ENCODE peak calls at places on chromosome 1, in four cellular contexts. P is B cell, Q is endothelial cell, I is AG10803. W is an unnamed sample.

GRCh38 chr1:65063025-65063424 is 85.0 kb upstream of the AK4 start:
- DNase-seq in P (no peak), Q (no peak), I (no peak), W (no peak)

GRCh38 chr1:154178856-154179811 is 12.8 kb downstream of the TPM3 start:
- DNase-seq in Q (no peak), I (no peak), P (no peak), W (no peak)

GRCh38 chr1:152735648-152736047 is 22.2 kb upstream of the KPRP start:
- DNase-seq in Q (peak), I (no peak), P (no peak), W (no peak)

GRCh38 chr1:247857069-247857985 is at the start of gene TRIM58:
- DNase-seq in Q (peak), I (no peak), P (peak), W (peak)

GRCh38 chr1:33094971-33095604 is 14.1 kb downstream of the AZIN2 start:
- DNase-seq in Q (peak), P (no peak), I (peak), W (no peak)

GRCh38 chr1:51663105-51663504 is 46.2 kb downstream of the OSBPL9 start:
- DNase-seq in Q (no peak), P (no peak), I (no peak), W (no peak)

GRCh38 chr1:225454067-225454618 is 26.3 kb upstream of the LBR start:
- DNase-seq in Q (no peak), I (no peak), P (no peak), W (no peak)

GRCh38 chr1:226798427-226799411 is 59.6 kb upstream of the ITPKB start:
- DNase-seq in Q (peak), I (no peak), P (no peak), W (peak)

DNA sequence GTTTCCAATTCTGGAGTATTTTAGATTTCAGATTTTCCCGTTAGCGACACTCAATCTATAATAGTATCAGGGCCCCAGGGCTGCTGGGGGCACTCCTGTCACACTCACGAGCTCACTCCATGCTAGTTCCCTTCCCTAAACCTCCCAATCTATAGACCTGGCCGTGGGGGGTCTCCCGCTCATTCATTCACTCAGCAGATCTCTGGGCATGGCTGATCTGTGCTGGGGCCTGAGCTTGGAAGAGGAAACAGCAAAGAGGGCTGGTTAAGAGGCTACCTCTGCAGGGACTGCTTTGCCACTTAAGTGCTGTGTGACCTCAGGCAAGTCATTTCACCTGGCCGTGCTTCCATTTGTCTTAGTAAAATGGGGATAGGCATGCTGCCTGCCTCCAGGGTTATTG is 46.8 kb upstream of the LAPTM5 start:
- DNase-seq in I (no peak), P (no peak), Q (no peak), W (no peak)
- TF ChIP-seq CTCF in I (no peak), P (no peak), Q (no peak), W (no peak)

DNA sequence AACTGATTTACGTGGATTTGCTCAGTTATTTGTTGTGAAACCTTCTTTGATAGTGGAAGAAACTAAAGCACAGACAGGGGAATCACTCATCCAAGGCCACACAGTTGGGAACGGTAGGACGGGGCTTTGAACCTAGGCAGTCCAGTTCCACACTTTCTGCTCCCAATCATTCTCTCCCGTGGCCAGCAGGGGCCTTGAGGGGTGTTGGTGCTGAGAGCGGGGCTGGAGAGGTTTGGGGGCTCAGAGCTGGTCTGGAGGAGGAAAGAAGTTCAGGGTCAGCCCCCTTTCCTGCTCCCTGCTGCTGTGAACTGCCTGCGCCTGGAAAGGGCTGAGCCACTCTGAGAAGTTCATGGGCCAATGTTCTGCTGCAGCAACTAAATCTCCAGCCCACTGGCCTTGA is 31.4 kb upstream of the ACTL8 start:
- DNase-seq in I (no peak), P (no peak), Q (no peak), W (no peak)
- TF ChIP-seq CTCF in I (peak), P (no peak), Q (no peak), W (no peak)

GRCh38 chr1:18599704-18600103 is 30.9 kb upstream of the PAX7 start:
- DNase-seq in I (no peak), Q (no peak), P (no peak), W (no peak)
- TF ChIP-seq CTCF in I (no peak), Q (peak), P (no peak), W (no peak)

DNA sequence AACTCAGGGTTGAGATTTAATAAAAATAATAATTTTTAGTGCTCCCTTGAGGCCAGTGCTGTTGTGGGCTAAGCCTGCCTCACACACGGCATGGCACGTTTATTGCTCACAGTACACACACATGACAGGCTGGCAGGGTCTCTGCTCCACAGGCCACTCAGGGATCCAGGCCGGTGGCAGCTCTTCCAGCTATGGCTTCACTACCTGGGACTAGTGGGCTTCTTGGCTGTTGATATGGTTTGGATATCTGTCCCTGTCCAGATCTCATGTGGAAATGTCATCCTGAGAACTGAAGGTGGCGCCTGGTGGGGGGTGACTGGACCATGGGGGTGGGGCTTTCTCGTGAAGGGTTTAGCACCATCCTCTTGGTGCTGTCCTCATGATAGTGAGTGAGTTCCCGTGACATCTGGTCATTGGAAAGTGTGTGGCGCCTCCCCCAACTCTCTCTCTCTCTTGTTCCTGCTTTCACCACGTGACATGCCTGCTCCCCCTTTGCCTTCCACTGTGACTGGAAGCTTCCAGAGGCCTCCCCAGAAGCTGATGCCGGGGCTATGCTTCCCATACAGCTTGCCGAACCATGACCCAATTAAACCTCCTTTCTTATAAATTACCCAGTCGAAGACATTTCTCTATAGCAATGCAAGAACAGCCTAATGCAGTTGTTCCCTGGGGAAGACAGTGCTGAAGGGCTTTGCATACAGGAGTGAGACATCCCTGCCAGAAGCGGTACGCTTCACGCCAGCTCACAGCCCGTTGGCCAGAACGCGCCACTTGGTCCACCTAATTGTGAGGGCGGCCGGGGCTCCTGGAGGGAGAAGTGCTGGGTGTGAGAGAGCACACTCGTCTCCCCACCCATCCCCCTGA is 226.9 kb upstream of the C1orf174 start:
- DNase-seq in P (no peak), Q (no peak), I (no peak), W (no peak)
- TF ChIP-seq CTCF in P (no peak), Q (no peak), I (no peak), W (no peak)

GRCh38 chr1:44276901-44277300 is 63.6 kb downstream of the DMAP1 start:
- DNase-seq in Q (no peak), I (no peak), P (no peak), W (no peak)

GRCh38 chr1:44283524-44284173 is 70.4 kb downstream of the DMAP1 start:
- DNase-seq in Q (no peak), P (no peak), I (no peak), W (no peak)

GRCh38 chr1:44284184-44284583 is 70.9 kb downstream of the ERI3 start:
- DNase-seq in I (no peak), Q (no peak), P (no peak), W (no peak)

GRCh38 chr1:44281987-44282703 is 68.9 kb downstream of the DMAP1 start:
- DNase-seq in P (no peak), Q (no peak), I (no peak), W (no peak)

DNA sequence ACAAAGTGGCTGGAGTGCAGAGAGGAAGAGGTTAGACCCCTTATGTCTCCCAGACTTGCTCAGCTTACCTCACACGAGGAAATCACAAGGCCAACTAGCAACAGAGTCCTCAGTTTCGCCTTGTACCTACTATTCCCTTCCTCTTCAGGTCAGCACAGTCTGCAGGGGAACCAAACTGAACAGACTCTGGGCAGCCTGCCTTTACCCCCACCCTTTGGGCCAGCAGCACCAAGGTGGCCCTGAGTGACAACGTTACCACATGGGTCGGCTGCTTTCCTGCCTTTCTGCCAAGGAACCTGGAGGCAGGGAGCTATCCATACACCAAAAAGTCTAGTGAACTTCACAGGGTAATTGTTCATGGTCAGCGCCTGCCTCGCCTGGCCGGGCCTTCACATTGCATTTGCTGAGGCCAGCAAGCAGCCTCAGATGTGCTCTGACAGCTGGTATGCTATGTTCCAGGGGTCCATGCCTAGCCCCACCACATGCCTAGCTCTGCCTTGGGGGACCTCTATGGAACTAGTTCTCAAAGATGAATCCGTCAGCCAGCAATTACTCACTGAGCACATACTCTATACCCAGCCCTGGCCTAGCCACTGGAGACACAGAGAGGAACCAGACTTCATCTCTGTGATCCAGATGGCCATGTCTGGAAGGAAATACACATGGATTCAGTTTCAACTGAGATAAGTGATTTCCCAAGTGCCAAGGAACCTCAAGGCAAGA is 69.6 kb downstream of the DMAP1 start:
- DNase-seq in I (no peak), Q (no peak), P (no peak), W (no peak)
- TF ChIP-seq CTCF in I (no peak), Q (no peak), P (no peak), W (no peak)

GRCh38 chr1:86922445-86922844 is 8.0 kb downstream of the HS2ST1 start:
- DNase-seq in P (no peak), Q (no peak), I (no peak), W (no peak)
- TF ChIP-seq CTCF in P (no peak), Q (no peak), I (no peak), W (no peak)